ENCODE peak calls at places on chromosomes 5 and 9, in ten cellular contexts. K is memory B cell; Z is iPS DF 6.9; W is CD8-positive, alpha-beta memory T cell; C is RCC 7860; G is mucosa of gallbladder; D is activated gamma-delta T cell treated with Interleukin-2 at 50 U/mL for 16 hours; V is Daoy; H is hepatocyte; A is SIG-M5. E is an unnamed sample.

GRCh38 chr9:111482656-111483418 is 1.3 kb downstream of the ECPAS start:
- DNase-seq in K (peak), V (peak), W (peak), A (no peak), G (peak), C (peak), Z (no peak), H (peak), D (peak), E (no peak)

GRCh38 chr5:150122536-150123481 is 32.8 kb downstream of the PDGFRB start:
- DNase-seq in H (no peak), Z (no peak), K (no peak), A (no peak), D (no peak), V (no peak), G (no peak), C (no peak), W (no peak), E (no peak)

GRCh38 chr9:3337515-3337914 is 188.3 kb downstream of the RFX3 start:
- DNase-seq in C (no peak), G (no peak), V (peak), D (no peak), Z (no peak), W (no peak), K (no peak), H (peak), A (no peak), E (peak)

GRCh38 chr5:36728697-36729543 is 122.5 kb downstream of the SLC1A3 start:
- DNase-seq in K (no peak), H (peak), C (peak), Z (no peak), G (no peak), W (no peak), A (peak), V (peak), D (no peak), E (no peak)

GRCh38 chr5:24325306-24325832 is 319.4 kb downstream of the CDH10 start:
- DNase-seq in D (no peak), C (no peak), Z (no peak), W (no peak), K (no peak), A (no peak), V (no peak), H (no peak), G (no peak), E (no peak)

GRCh38 chr5:166401391-166401790 is 1890.1 kb upstream of the WWC1 start:
- DNase-seq in V (no peak), H (no peak), W (no peak), D (no peak), Z (no peak), C (no peak), A (no peak), G (no peak), K (no peak), E (no peak)

GRCh38 chr5:168324864-168325615 is 33.6 kb downstream of the WWC1 start:
- DNase-seq in D (no peak), G (peak), H (no peak), V (peak), K (no peak), A (no peak), C (peak), W (no peak), Z (no peak), E (peak)

GRCh38 chr5:43314724-43315123 is 1.5 kb upstream of the HMGCS1 start:
- DNase-seq in G (no peak), W (no peak), Z (no peak), K (no peak), D (no peak), C (peak), V (no peak), A (no peak), H (no peak), E (no peak)

GRCh38 chr9:25678147-25678666 is at the start of gene TUSC1:
- DNase-seq in W (no peak), Z (peak), C (peak), K (peak), H (peak), A (no peak), D (no peak), G (peak), V (no peak), E (no peak)

GRCh38 chr9:130321082-130321481 is 55.5 kb downstream of the HMCN2 start:
- DNase-seq in W (no peak), A (no peak), Z (no peak), C (no peak), K (no peak), D (no peak), H (no peak), G (no peak), V (no peak), E (no peak)

GRCh38 chr5:177507165-177507564 is 2.5 kb downstream of the DOK3 start:
- DNase-seq in C (no peak), H (no peak), V (peak), G (no peak), D (no peak), W (no peak), K (no peak), A (no peak), Z (no peak), E (no peak)

GRCh38 chr5:72167790-72168189 is 60.5 kb downstream of the MAP1B start:
- DNase-seq in H (no peak), W (no peak), C (no peak), V (no peak), G (no peak), D (no peak), Z (no peak), K (no peak), A (no peak), E (no peak)

GRCh38 chr5:139391570-139392323 is 2.0 kb upstream of the MZB1 start:
- DNase-seq in D (no peak), G (no peak), K (no peak), Z (no peak), A (no peak), V (peak), H (no peak), W (no peak), C (no peak), E (no peak)

GRCh38 chr5:180611140-180611850 is 20.0 kb upstream of the SCGB3A1 start:
- DNase-seq in A (no peak), C (no peak), H (no peak), D (no peak), K (no peak), G (no peak), W (no peak), V (peak), Z (no peak), E (no peak)

GRCh38 chr9:99907208-99907532 is 716 bp downstream of the STX17 start:
- DNase-seq in C (no peak), D (no peak), W (no peak), V (no peak), K (no peak), G (no peak), Z (no peak), A (no peak), H (no peak), E (no peak)

GRCh38 chr9:135239100-135239768 is 151.8 kb downstream of the OLFM1 start:
- DNase-seq in Z (no peak), H (no peak), K (no peak), G (no peak), W (no peak), C (no peak), D (no peak), V (no peak), A (no peak), E (no peak)

GRCh38 chr5:170112876-170113516 is 7.3 kb downstream of the FOXI1 start:
- DNase-seq in H (no peak), G (no peak), V (no peak), A (no peak), C (no peak), D (no peak), Z (no peak), K (no peak), W (no peak), E (no peak)

GRCh38 chr5:84393969-84394368 is 9.3 kb upstream of the EDIL3 start:
- DNase-seq in Z (no peak), V (peak), A (no peak), H (no peak), D (no peak), C (peak), G (no peak), K (no peak), W (no peak), E (peak)

GRCh38 chr5:133962131-133962530 is 6.3 kb downstream of the C5orf15 start:
- DNase-seq in Z (no peak), A (no peak), W (no peak), V (no peak), C (no peak), H (no peak), G (no peak), K (no peak), D (no peak), E (no peak)